ENCODE peak calls at places on chromosomes 6 and 20, in four cellular contexts. One of them, this sample, is unnamed.

GRCh38 chr6:41367700-41368099 is 32.3 kb downstream of the NCR2 start:
- DNase-seq in Caki2: peak
- DNase-seq in IMR-90: peak
- DNase-seq in non-pigmented ciliary epithelial cell: no peak
- DNase-seq in this sample: peak

GRCh38 chr6:21001736-21002135 is 467.5 kb downstream of the CDKAL1 start:
- DNase-seq in non-pigmented ciliary epithelial cell: no peak
- DNase-seq in IMR-90: peak
- DNase-seq in Caki2: no peak
- DNase-seq in this sample: peak

GRCh38 chr20:17617868-17618672 is 48.2 kb downstream of the DSTN start:
- DNase-seq in IMR-90: no peak
- DNase-seq in non-pigmented ciliary epithelial cell: no peak
- DNase-seq in Caki2: no peak
- DNase-seq in this sample: no peak

GRCh38 chr20:52744441-52744840 is 227.7 kb upstream of the TSHZ2 start:
- DNase-seq in non-pigmented ciliary epithelial cell: no peak
- DNase-seq in IMR-90: no peak
- DNase-seq in Caki2: no peak
- DNase-seq in this sample: no peak

GRCh38 chr20:63651942-63652191 is 1.4 kb downstream of the STMN3 start:
- DNase-seq in IMR-90: no peak
- DNase-seq in Caki2: no peak
- DNase-seq in non-pigmented ciliary epithelial cell: no peak
- DNase-seq in this sample: no peak

GRCh38 chr6:95431637-95432228 is 145.6 kb upstream of the MANEA start:
- DNase-seq in IMR-90: peak
- DNase-seq in Caki2: peak
- DNase-seq in non-pigmented ciliary epithelial cell: no peak
- DNase-seq in this sample: peak

GRCh38 chr6:56709650-56710049 is 67.0 kb upstream of the DST start:
- DNase-seq in Caki2: no peak
- DNase-seq in IMR-90: no peak
- DNase-seq in non-pigmented ciliary epithelial cell: no peak
- DNase-seq in this sample: no peak

GRCh38 chr20:3167738-3168078 is 5.6 kb downstream of the LZTS3 start:
- DNase-seq in IMR-90: no peak
- DNase-seq in Caki2: no peak
- DNase-seq in non-pigmented ciliary epithelial cell: no peak
- DNase-seq in this sample: no peak

GRCh38 chr20:58699246-58700107 is 6.9 kb downstream of the NPEPL1 start:
- DNase-seq in non-pigmented ciliary epithelial cell: no peak
- DNase-seq in IMR-90: no peak
- DNase-seq in Caki2: no peak
- DNase-seq in this sample: no peak

GRCh38 chr6:3376888-3377535 is 79.8 kb downstream of the SLC22A23 start:
- DNase-seq in IMR-90: no peak
- DNase-seq in non-pigmented ciliary epithelial cell: no peak
- DNase-seq in Caki2: no peak
- DNase-seq in this sample: no peak